ENCODE peak calls at places on chromosomes 6 and 20, in ten cellular contexts. One of them, this sample, is unnamed.

GRCh38 chr6:45822269-45822812 is 193.3 kb downstream of the CLIC5 start:
- ATAC-seq in central memory CD8-positive, alpha-beta T cell: no peak
- ATAC-seq in naive thymus-derived CD8-positive, alpha-beta T cell: no peak
- ATAC-seq in natural killer cell: no peak
- ATAC-seq in lung: no peak
- ATAC-seq in activated naive CD8-positive, alpha-beta T cell treated with anti-CD3 and anti-CD28 coated beads, Interleukin-2, amount 50 U/mL, for 24 hours: peak; percentile 84
- ATAC-seq in HepG2: no peak
- ATAC-seq in stimulated activated naive CD8-positive, alpha-beta T cell treated with anti-CD3 and anti-CD28 coated beads, Interleukin-15, Interleukin-2, amounts not matched to agents 100 U/mL and 50 U/mL, for 24 hours: peak; percentile 89
- ATAC-seq in naive thymus-derived CD4-positive, alpha-beta T cell: no peak
- ATAC-seq in Right ventricle myocardium superior: no peak
- ATAC-seq in this sample: peak; percentile 87

GRCh38 chr6:107330190-107330589 is 129.2 kb downstream of the PDSS2 start:
- ATAC-seq in stimulated activated naive CD8-positive, alpha-beta T cell treated with anti-CD3 and anti-CD28 coated beads, Interleukin-15, Interleukin-2, amounts not matched to agents 100 U/mL and 50 U/mL, for 24 hours: peak; percentile 65
- ATAC-seq in naive thymus-derived CD8-positive, alpha-beta T cell: peak; percentile 42
- ATAC-seq in HepG2: no peak
- ATAC-seq in naive thymus-derived CD4-positive, alpha-beta T cell: peak; percentile 50
- ATAC-seq in central memory CD8-positive, alpha-beta T cell: peak; percentile 70
- ATAC-seq in natural killer cell: peak; percentile 44
- ATAC-seq in lung: peak; percentile 80
- ATAC-seq in activated naive CD8-positive, alpha-beta T cell treated with anti-CD3 and anti-CD28 coated beads, Interleukin-2, amount 50 U/mL, for 24 hours: peak; percentile 68
- ATAC-seq in Right ventricle myocardium superior: no peak
- ATAC-seq in this sample: peak; percentile 74

GRCh38 chr20:4112490-4113420 is 97.4 kb upstream of the RNF24 start:
- ATAC-seq in natural killer cell: no peak
- ATAC-seq in HepG2: no peak
- ATAC-seq in Right ventricle myocardium superior: peak; percentile 24
- ATAC-seq in naive thymus-derived CD4-positive, alpha-beta T cell: no peak
- ATAC-seq in naive thymus-derived CD8-positive, alpha-beta T cell: no peak
- ATAC-seq in stimulated activated naive CD8-positive, alpha-beta T cell treated with anti-CD3 and anti-CD28 coated beads, Interleukin-15, Interleukin-2, amounts not matched to agents 100 U/mL and 50 U/mL, for 24 hours: peak; percentile 53
- ATAC-seq in activated naive CD8-positive, alpha-beta T cell treated with anti-CD3 and anti-CD28 coated beads, Interleukin-2, amount 50 U/mL, for 24 hours: peak; percentile 37
- ATAC-seq in central memory CD8-positive, alpha-beta T cell: no peak
- ATAC-seq in lung: no peak
- ATAC-seq in this sample: peak; percentile 86

GRCh38 chr6:34386316-34387137 is 5.9 kb downstream of the NUDT3 start:
- ATAC-seq in activated naive CD8-positive, alpha-beta T cell treated with anti-CD3 and anti-CD28 coated beads, Interleukin-2, amount 50 U/mL, for 24 hours: no peak
- ATAC-seq in central memory CD8-positive, alpha-beta T cell: no peak
- ATAC-seq in naive thymus-derived CD4-positive, alpha-beta T cell: peak; percentile 34
- ATAC-seq in naive thymus-derived CD8-positive, alpha-beta T cell: no peak
- ATAC-seq in natural killer cell: no peak
- ATAC-seq in HepG2: peak; percentile 50
- ATAC-seq in lung: no peak
- ATAC-seq in stimulated activated naive CD8-positive, alpha-beta T cell treated with anti-CD3 and anti-CD28 coated beads, Interleukin-15, Interleukin-2, amounts not matched to agents 100 U/mL and 50 U/mL, for 24 hours: no peak
- ATAC-seq in Right ventricle myocardium superior: no peak
- ATAC-seq in this sample: peak; percentile 18

GRCh38 chr6:142013286-142013685 is 119.4 kb upstream of the GJE1 start:
- ATAC-seq in stimulated activated naive CD8-positive, alpha-beta T cell treated with anti-CD3 and anti-CD28 coated beads, Interleukin-15, Interleukin-2, amounts not matched to agents 100 U/mL and 50 U/mL, for 24 hours: peak; percentile 95
- ATAC-seq in HepG2: no peak
- ATAC-seq in lung: no peak
- ATAC-seq in central memory CD8-positive, alpha-beta T cell: no peak
- ATAC-seq in natural killer cell: no peak
- ATAC-seq in naive thymus-derived CD8-positive, alpha-beta T cell: no peak
- ATAC-seq in Right ventricle myocardium superior: no peak
- ATAC-seq in naive thymus-derived CD4-positive, alpha-beta T cell: no peak
- ATAC-seq in activated naive CD8-positive, alpha-beta T cell treated with anti-CD3 and anti-CD28 coated beads, Interleukin-2, amount 50 U/mL, for 24 hours: peak; percentile 96
- ATAC-seq in this sample: peak; percentile 95

GRCh38 chr6:76774750-76775396 is 688.4 kb downstream of the HTR1B start:
- ATAC-seq in central memory CD8-positive, alpha-beta T cell: no peak
- ATAC-seq in activated naive CD8-positive, alpha-beta T cell treated with anti-CD3 and anti-CD28 coated beads, Interleukin-2, amount 50 U/mL, for 24 hours: no peak
- ATAC-seq in natural killer cell: no peak
- ATAC-seq in naive thymus-derived CD8-positive, alpha-beta T cell: no peak
- ATAC-seq in stimulated activated naive CD8-positive, alpha-beta T cell treated with anti-CD3 and anti-CD28 coated beads, Interleukin-15, Interleukin-2, amounts not matched to agents 100 U/mL and 50 U/mL, for 24 hours: no peak
- ATAC-seq in HepG2: no peak
- ATAC-seq in lung: peak; percentile 17
- ATAC-seq in naive thymus-derived CD4-positive, alpha-beta T cell: no peak
- ATAC-seq in Right ventricle myocardium superior: peak; percentile 80
- ATAC-seq in this sample: no peak

GRCh38 chr6:149441740-149442139 is 41.7 kb downstream of the SUMO4 start:
- ATAC-seq in Right ventricle myocardium superior: no peak
- ATAC-seq in naive thymus-derived CD8-positive, alpha-beta T cell: no peak
- ATAC-seq in central memory CD8-positive, alpha-beta T cell: no peak
- ATAC-seq in naive thymus-derived CD4-positive, alpha-beta T cell: no peak
- ATAC-seq in activated naive CD8-positive, alpha-beta T cell treated with anti-CD3 and anti-CD28 coated beads, Interleukin-2, amount 50 U/mL, for 24 hours: no peak
- ATAC-seq in HepG2: peak; percentile 68
- ATAC-seq in stimulated activated naive CD8-positive, alpha-beta T cell treated with anti-CD3 and anti-CD28 coated beads, Interleukin-15, Interleukin-2, amounts not matched to agents 100 U/mL and 50 U/mL, for 24 hours: no peak
- ATAC-seq in natural killer cell: no peak
- ATAC-seq in lung: no peak
- ATAC-seq in this sample: no peak

GRCh38 chr20:35490736-35491181 is 35.4 kb downstream of the CEP250 start:
- ATAC-seq in stimulated activated naive CD8-positive, alpha-beta T cell treated with anti-CD3 and anti-CD28 coated beads, Interleukin-15, Interleukin-2, amounts not matched to agents 100 U/mL and 50 U/mL, for 24 hours: peak; percentile 98
- ATAC-seq in activated naive CD8-positive, alpha-beta T cell treated with anti-CD3 and anti-CD28 coated beads, Interleukin-2, amount 50 U/mL, for 24 hours: peak; percentile 100
- ATAC-seq in natural killer cell: peak; percentile 95
- ATAC-seq in HepG2: no peak
- ATAC-seq in lung: peak; percentile 62
- ATAC-seq in Right ventricle myocardium superior: peak; percentile 73
- ATAC-seq in naive thymus-derived CD8-positive, alpha-beta T cell: peak; percentile 99
- ATAC-seq in naive thymus-derived CD4-positive, alpha-beta T cell: peak; percentile 99
- ATAC-seq in central memory CD8-positive, alpha-beta T cell: peak; percentile 97
- ATAC-seq in this sample: peak; percentile 96

GRCh38 chr6:70396796-70397729 is 16.2 kb upstream of the FAM135A start:
- ATAC-seq in naive thymus-derived CD8-positive, alpha-beta T cell: no peak
- ATAC-seq in stimulated activated naive CD8-positive, alpha-beta T cell treated with anti-CD3 and anti-CD28 coated beads, Interleukin-15, Interleukin-2, amounts not matched to agents 100 U/mL and 50 U/mL, for 24 hours: no peak
- ATAC-seq in activated naive CD8-positive, alpha-beta T cell treated with anti-CD3 and anti-CD28 coated beads, Interleukin-2, amount 50 U/mL, for 24 hours: no peak
- ATAC-seq in lung: no peak
- ATAC-seq in natural killer cell: no peak
- ATAC-seq in central memory CD8-positive, alpha-beta T cell: no peak
- ATAC-seq in HepG2: no peak
- ATAC-seq in naive thymus-derived CD4-positive, alpha-beta T cell: no peak
- ATAC-seq in Right ventricle myocardium superior: no peak
- ATAC-seq in this sample: no peak

GRCh38 chr6:40387127-40387870 is 199.9 kb downstream of the LRFN2 start:
- ATAC-seq in activated naive CD8-positive, alpha-beta T cell treated with anti-CD3 and anti-CD28 coated beads, Interleukin-2, amount 50 U/mL, for 24 hours: no peak
- ATAC-seq in naive thymus-derived CD8-positive, alpha-beta T cell: no peak
- ATAC-seq in stimulated activated naive CD8-positive, alpha-beta T cell treated with anti-CD3 and anti-CD28 coated beads, Interleukin-15, Interleukin-2, amounts not matched to agents 100 U/mL and 50 U/mL, for 24 hours: no peak
- ATAC-seq in HepG2: no peak
- ATAC-seq in lung: no peak
- ATAC-seq in naive thymus-derived CD4-positive, alpha-beta T cell: peak; percentile 35
- ATAC-seq in natural killer cell: no peak
- ATAC-seq in central memory CD8-positive, alpha-beta T cell: no peak
- ATAC-seq in Right ventricle myocardium superior: no peak
- ATAC-seq in this sample: no peak

GRCh38 chr6:108562503-108562993 is 1.8 kb downstream of the FOXO3 start:
- ATAC-seq in central memory CD8-positive, alpha-beta T cell: no peak
- ATAC-seq in Right ventricle myocardium superior: peak; percentile 8
- ATAC-seq in activated naive CD8-positive, alpha-beta T cell treated with anti-CD3 and anti-CD28 coated beads, Interleukin-2, amount 50 U/mL, for 24 hours: no peak
- ATAC-seq in lung: no peak
- ATAC-seq in naive thymus-derived CD4-positive, alpha-beta T cell: no peak
- ATAC-seq in naive thymus-derived CD8-positive, alpha-beta T cell: no peak
- ATAC-seq in HepG2: peak; percentile 11
- ATAC-seq in natural killer cell: no peak
- ATAC-seq in stimulated activated naive CD8-positive, alpha-beta T cell treated with anti-CD3 and anti-CD28 coated beads, Interleukin-15, Interleukin-2, amounts not matched to agents 100 U/mL and 50 U/mL, for 24 hours: no peak
- ATAC-seq in this sample: no peak